ENCODE peak calls at places on chromosomes 2 and 18, in ten cellular contexts. I is colonic mucosa; S is stomach; H is body of pancreas; T is NT2/D1; Z is CD4-positive, alpha-beta memory T cell; B is lung; E is ovary; A is upper lobe of right lung; K is right cardiac atrium. X is an unnamed sample. For H3K4me1, the result is how much of the 10 kb centered on the place peaks cover.

GRCh38 chr2:230898661-230899091 is 26.4 kb downstream of the GPR55 start:
- DNase-seq in I (peak), S (no peak), H (no peak), T (no peak), Z (no peak), B (no peak), E (peak), A (no peak), K (no peak), X (no peak)

GRCh38 chr18:52402814-52403213 is 62.8 kb downstream of the DCC start:
- DNase-seq in I (no peak), S (no peak), H (no peak), T (no peak), Z (no peak), B (no peak), E (no peak), A (no peak), K (no peak), X (no peak)

GRCh38 chr2:187037310-187037709 is 188.3 kb upstream of the ZSWIM2 start:
- DNase-seq in I (no peak), S (no peak), H (no peak), T (no peak), Z (no peak), B (no peak), E (no peak), A (no peak), K (no peak), X (no peak)

GRCh38 chr18:44723973-44724778 is 43.5 kb downstream of the SETBP1 start:
- DNase-seq in I (no peak), S (no peak), H (no peak), T (no peak), Z (no peak), B (no peak), E (no peak), A (no peak), K (no peak), X (no peak)

GRCh38 chr2:234949762-234950434 is 1.9 kb upstream of the SH3BP4 start:
- DNase-seq in I (no peak), S (no peak), H (no peak), T (no peak), Z (no peak), B (no peak), E (no peak), A (no peak), K (no peak), X (no peak)

GRCh38 chr2:238243496-238244076 is 3.7 kb upstream of the HES6 start:
- DNase-seq in I (no peak), S (no peak), H (no peak), T (no peak), Z (no peak), B (no peak), E (no peak), A (peak), K (peak), X (no peak)

GRCh38 chr2:74834806-74835755 is 1.2 kb downstream of the HK2 start:
- DNase-seq in I (peak), S (peak), H (peak), T (peak), Z (peak), B (peak), E (peak), A (peak), K (peak), X (peak)

GRCh38 chr2:64582774-64583340 is 58.7 kb downstream of the AFTPH start:
- DNase-seq in I (no peak), S (no peak), H (no peak), T (no peak), Z (no peak), B (no peak), E (no peak), A (no peak), K (no peak), X (no peak)

GRCh38 chr2:206800501-206801416 is 35.4 kb downstream of the FASTKD2 start:
- DNase-seq in I (peak), S (peak), H (peak), T (peak), Z (peak), B (peak), E (peak), A (peak), K (peak), X (no peak)

GRCh38 chr2:47521666-47522285 is 118.8 kb downstream of the MSH2 start:
- DNase-seq in I (no peak), S (no peak), H (no peak), T (no peak), Z (no peak), B (no peak), E (no peak), A (no peak), K (peak), X (no peak)
- H3K4me1 ChIP-seq in I (under half), S (under half), H (under half), T (under half), Z (under half), B (under half), E (under half), A (under half), K (under half), X (under half)

GRCh38 chr2:212939777-212940531 is 211.5 kb downstream of the IKZF2 start:
- DNase-seq in I (peak), S (peak), H (peak), T (no peak), Z (no peak), B (peak), E (no peak), A (peak), K (no peak), X (no peak)

GRCh38 chr2:212943351-212943750 is 208.1 kb downstream of the IKZF2 start:
- DNase-seq in I (no peak), S (no peak), H (no peak), T (no peak), Z (no peak), B (no peak), E (no peak), A (no peak), K (no peak), X (no peak)

GRCh38 chr2:212938144-212938793 is 213.1 kb downstream of the IKZF2 start:
- DNase-seq in I (no peak), S (no peak), H (no peak), T (no peak), Z (no peak), B (no peak), E (no peak), A (no peak), K (no peak), X (no peak)

GRCh38 chr2:212940816-212941215 is 210.6 kb downstream of the IKZF2 start:
- DNase-seq in I (peak), S (peak), H (peak), T (peak), Z (no peak), B (peak), E (no peak), A (no peak), K (peak), X (no peak)

DNA sequence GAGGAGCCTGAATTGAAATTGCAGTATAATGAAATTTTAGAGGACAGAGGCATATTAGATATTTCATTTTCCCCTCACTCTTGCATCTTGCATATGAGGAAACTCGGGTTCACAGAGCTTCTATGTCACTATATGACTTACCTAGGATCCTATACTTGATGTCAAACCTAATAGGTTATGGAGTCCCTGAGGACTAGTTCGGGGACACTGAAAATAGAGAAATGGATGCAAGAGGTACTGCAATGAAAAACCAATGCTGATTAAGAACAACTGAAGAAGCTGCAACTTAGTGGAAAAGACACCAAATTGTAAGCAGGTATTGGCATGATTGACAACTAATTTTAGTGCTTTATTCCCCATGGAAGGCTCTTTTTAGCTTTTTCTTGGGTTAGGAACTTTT is 210.1 kb downstream of the IKZF2 start:
- DNase-seq in I (no peak), S (no peak), H (no peak), T (no peak), Z (no peak), B (no peak), E (no peak), A (no peak), K (no peak), X (no peak)
- H3K4me3 ChIP-seq in I (no peak), S (no peak), H (no peak), T (no peak), Z (no peak), B (no peak), E (no peak), A (no peak), K (no peak), X (no peak)

DNA sequence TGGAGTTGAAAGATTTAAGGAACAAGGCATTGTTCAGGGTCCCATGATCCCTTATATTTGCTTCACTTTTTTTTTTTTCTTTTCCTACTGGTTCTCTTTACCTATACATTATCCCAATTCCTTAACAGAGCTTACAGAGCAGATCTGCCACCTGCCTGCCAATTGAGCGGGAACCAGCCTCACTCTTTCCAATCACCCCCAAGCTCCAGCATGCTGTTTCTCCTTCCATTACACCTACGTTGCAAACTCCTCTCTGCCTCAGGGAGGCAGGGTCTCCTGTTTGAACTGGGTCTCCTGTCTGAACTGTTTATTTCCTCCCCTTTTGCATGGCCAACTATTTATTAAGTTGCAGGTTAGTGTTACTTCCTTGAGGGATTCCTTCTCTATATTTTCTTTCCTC is 77.2 kb upstream of the SLC38A11 start:
- DNase-seq in I (no peak), S (no peak), H (no peak), T (no peak), Z (no peak), B (no peak), E (no peak), A (no peak), K (no peak), X (no peak)
- H3K4me1 ChIP-seq in I (under half), S (under half), H (under half), T (under half), Z (under half), B (under half), E (under half), A (under half), K (under half), X (under half)

GRCh38 chr2:20509766-20510490 is 63.1 kb downstream of the RHOB start:
- DNase-seq in I (peak), S (peak), H (peak), T (peak), Z (no peak), B (peak), E (peak), A (peak), K (peak), X (no peak)
- H3K4me3 ChIP-seq in I (no peak), S (peak), H (no peak), T (no peak), Z (no peak), B (no peak), E (no peak), A (no peak), K (no peak), X (no peak)

DNA sequence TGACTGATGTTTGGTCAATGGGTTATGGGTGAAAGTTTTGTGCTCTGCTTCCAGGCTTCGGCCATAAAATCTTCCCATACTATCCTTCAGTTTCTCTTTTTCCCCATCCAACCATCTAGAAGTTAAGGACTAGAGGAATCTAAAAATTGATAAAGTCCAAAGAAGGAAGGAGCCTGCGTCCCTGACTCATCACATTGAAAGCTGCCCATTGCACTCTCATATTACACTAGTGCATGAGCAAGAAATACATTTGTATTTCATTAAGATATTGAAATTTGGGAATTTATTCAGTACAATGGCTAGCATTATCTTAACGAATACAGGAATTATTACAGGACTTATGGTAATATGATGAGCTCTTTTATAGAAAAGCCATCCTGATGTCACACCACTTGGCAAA is 293.5 kb upstream of the ACVR2A start:
- DNase-seq in I (no peak), S (no peak), H (no peak), T (no peak), Z (no peak), B (no peak), E (no peak), A (no peak), K (no peak), X (no peak)
- H3K4me1 ChIP-seq in I (under half), S (under half), H (under half), T (under half), Z (under half), B (under half), E (under half), A (under half), K (under half), X (under half)